ENCODE peak calls at places on chromosomes 11 and 22, in eight cellular contexts. V is heart right ventricle, R is H9, I is pancreas, E is NCI-H1092, F is tibial artery, Q is GM04504, W is lower leg skin. O is an unnamed sample.

GRCh38 chr11:107916671-107917241 is 11.5 kb upstream of the RAB39A start:
- DNase-seq in V (no peak), R (peak), I (no peak), E (peak), F (no peak), Q (no peak), W (no peak), O (peak)

GRCh38 chr11:196786-197731 is 4.2 kb downstream of the SCGB1C1 start:
- DNase-seq in V (peak), R (no peak), I (peak), E (no peak), F (peak), Q (no peak), W (peak), O (no peak)

GRCh38 chr22:22877523-22878210 is 9.9 kb upstream of the IGLL5 start:
- DNase-seq in V (peak), R (peak), I (no peak), E (peak), F (no peak), Q (peak), W (peak), O (peak)

GRCh38 chr22:31233001-31233400 is 20.9 kb downstream of the LIMK2 start:
- DNase-seq in V (no peak), R (no peak), I (no peak), E (no peak), F (no peak), Q (no peak), W (no peak), O (no peak)

GRCh38 chr11:134032501-134033091 is 36.3 kb upstream of the JAM3 start:
- DNase-seq in V (no peak), R (no peak), I (no peak), E (peak), F (no peak), Q (no peak), W (no peak), O (no peak)

GRCh38 chr11:47641585-47642098 is 717 bp downstream of the MTCH2 start:
- DNase-seq in V (no peak), R (no peak), I (no peak), E (no peak), F (no peak), Q (no peak), W (peak), O (peak)

GRCh38 chr22:38142606-38143005 is 32.1 kb upstream of the BAIAP2L2 start:
- DNase-seq in V (no peak), R (no peak), I (no peak), E (no peak), F (no peak), Q (no peak), W (peak), O (no peak)

GRCh38 chr11:105783216-105783615 is 173.3 kb downstream of the GRIA4 start:
- DNase-seq in V (no peak), R (no peak), I (no peak), E (no peak), F (no peak), Q (no peak), W (no peak), O (no peak)

GRCh38 chr11:83249972-83250593 is 36.1 kb downstream of the CCDC90B start:
- DNase-seq in V (no peak), R (no peak), I (no peak), E (no peak), F (no peak), Q (peak), W (no peak), O (peak)

GRCh38 chr11:17812286-17813187 is 78.0 kb downstream of the KCNC1 start:
- DNase-seq in V (no peak), R (no peak), I (no peak), E (peak), F (no peak), Q (no peak), W (no peak), O (no peak)

GRCh38 chr22:46464296-46464695 is 73.1 kb downstream of the CELSR1 start:
- DNase-seq in V (no peak), R (no peak), I (no peak), E (no peak), F (no peak), Q (no peak), W (no peak), O (no peak)

GRCh38 chr11:64583296-64584262 is 7.4 kb upstream of the SLC22A12 start:
- DNase-seq in V (no peak), R (no peak), I (no peak), E (no peak), F (no peak), Q (no peak), W (no peak), O (no peak)

GRCh38 chr11:63931045-63931444 is 7.8 kb upstream of the NAA40 start:
- DNase-seq in V (no peak), R (no peak), I (no peak), E (no peak), F (no peak), Q (no peak), W (no peak), O (no peak)

GRCh38 chr22:36180038-36180880 is 19.7 kb upstream of the APOL3 start:
- DNase-seq in V (peak), R (peak), I (peak), E (peak), F (peak), Q (no peak), W (peak), O (peak)

GRCh38 chr11:68090706-68091105 is 30.5 kb downstream of the CHKA start:
- DNase-seq in V (no peak), R (no peak), I (no peak), E (no peak), F (no peak), Q (no peak), W (no peak), O (no peak)

GRCh38 chr11:75265851-75266531 is 25.4 kb downstream of the TPBGL start:
- DNase-seq in V (no peak), R (no peak), I (no peak), E (no peak), F (no peak), Q (no peak), W (peak), O (no peak)

GRCh38 chr22:25511725-25512124 is 52.8 kb upstream of the GRK3 start:
- DNase-seq in V (no peak), R (no peak), I (no peak), E (no peak), F (no peak), Q (no peak), W (no peak), O (no peak)

GRCh38 chr11:93303689-93304088 is 26.9 kb upstream of the DEUP1 start:
- DNase-seq in V (no peak), R (no peak), I (no peak), E (no peak), F (no peak), Q (no peak), W (no peak), O (no peak)